ENCODE peak calls at places on chromosomes 1 and 21, in six cellular contexts. One of them, this sample, is unnamed.

GRCh38 chr1:177045156-177045555 is 119.4 kb downstream of the ASTN1 start:
- DNase-seq in pancreas: no peak
- DNase-seq in neural progenitor cell: peak; percentile 57
- DNase-seq in colonic mucosa: no peak
- DNase-seq in adrenal gland: no peak
- DNase-seq in CD8-positive, alpha-beta T cell: no peak
- DNase-seq in this sample: no peak

GRCh38 chr1:38123356-38123755 is 76.8 kb upstream of the POU3F1 start:
- DNase-seq in neural progenitor cell: no peak
- DNase-seq in colonic mucosa: no peak
- DNase-seq in pancreas: no peak
- DNase-seq in adrenal gland: no peak
- DNase-seq in CD8-positive, alpha-beta T cell: no peak
- DNase-seq in this sample: no peak

GRCh38 chr1:36093919-36094318 is 5.2 kb downstream of the ADPRS start:
- DNase-seq in pancreas: no peak
- DNase-seq in neural progenitor cell: no peak
- DNase-seq in CD8-positive, alpha-beta T cell: no peak
- DNase-seq in colonic mucosa: no peak
- DNase-seq in adrenal gland: peak; percentile 95
- DNase-seq in this sample: no peak

GRCh38 chr1:112676543-112676942 is 2.1 kb downstream of the MOV10 start:
- DNase-seq in colonic mucosa: no peak
- DNase-seq in CD8-positive, alpha-beta T cell: no peak
- DNase-seq in adrenal gland: no peak
- DNase-seq in neural progenitor cell: no peak
- DNase-seq in pancreas: no peak
- DNase-seq in this sample: no peak

GRCh38 chr1:52238474-52238873 is 96.6 kb downstream of the ZFYVE9 start:
- DNase-seq in pancreas: no peak
- DNase-seq in adrenal gland: no peak
- DNase-seq in neural progenitor cell: no peak
- DNase-seq in CD8-positive, alpha-beta T cell: no peak
- DNase-seq in colonic mucosa: no peak
- DNase-seq in this sample: no peak

GRCh38 chr1:229582011-229582694 is 23.6 kb upstream of the ABCB10 start:
- DNase-seq in adrenal gland: peak; percentile 52
- DNase-seq in neural progenitor cell: no peak
- DNase-seq in CD8-positive, alpha-beta T cell: no peak
- DNase-seq in colonic mucosa: no peak
- DNase-seq in pancreas: peak; percentile 9
- DNase-seq in this sample: peak; percentile 68

GRCh38 chr1:161932668-161933067 is 91.0 kb downstream of the OLFML2B start:
- DNase-seq in CD8-positive, alpha-beta T cell: no peak
- DNase-seq in colonic mucosa: no peak
- DNase-seq in neural progenitor cell: no peak
- DNase-seq in pancreas: no peak
- DNase-seq in adrenal gland: peak; percentile 29
- DNase-seq in this sample: peak; percentile 23

GRCh38 chr1:109546311-109547109 is 1.9 kb upstream of the GNAI3 start:
- DNase-seq in adrenal gland: peak; percentile 88
- DNase-seq in CD8-positive, alpha-beta T cell: peak; percentile 93
- DNase-seq in neural progenitor cell: peak; percentile 93
- DNase-seq in pancreas: peak; percentile 84
- DNase-seq in colonic mucosa: peak; percentile 97
- DNase-seq in this sample: no peak

GRCh38 chr1:153610334-153611023 is 2.5 kb downstream of the S100A16 start:
- DNase-seq in colonic mucosa: peak; percentile 30
- DNase-seq in pancreas: no peak
- DNase-seq in neural progenitor cell: no peak
- DNase-seq in adrenal gland: peak; percentile 48
- DNase-seq in CD8-positive, alpha-beta T cell: no peak
- DNase-seq in this sample: no peak

GRCh38 chr1:50139339-50139738 is 30.6 kb downstream of the ELAVL4 start:
- DNase-seq in neural progenitor cell: no peak
- DNase-seq in CD8-positive, alpha-beta T cell: no peak
- DNase-seq in colonic mucosa: no peak
- DNase-seq in pancreas: no peak
- DNase-seq in adrenal gland: no peak
- DNase-seq in this sample: no peak

GRCh38 chr21:28427356-28428022 is 565.2 kb downstream of the LTN1 start:
- DNase-seq in neural progenitor cell: no peak
- DNase-seq in CD8-positive, alpha-beta T cell: no peak
- DNase-seq in colonic mucosa: no peak
- DNase-seq in pancreas: no peak
- DNase-seq in adrenal gland: no peak
- DNase-seq in this sample: no peak

GRCh38 chr1:175287377-175287776 is 94.8 kb upstream of the KIAA0040 start:
- DNase-seq in colonic mucosa: no peak
- DNase-seq in adrenal gland: no peak
- DNase-seq in CD8-positive, alpha-beta T cell: no peak
- DNase-seq in neural progenitor cell: no peak
- DNase-seq in pancreas: no peak
- DNase-seq in this sample: no peak

GRCh38 chr1:209674957-209675566 is at the start of gene G0S2:
- DNase-seq in pancreas: peak; percentile 84
- DNase-seq in adrenal gland: peak; percentile 95
- DNase-seq in neural progenitor cell: peak; percentile 67
- DNase-seq in CD8-positive, alpha-beta T cell: no peak
- DNase-seq in colonic mucosa: peak; percentile 85
- DNase-seq in this sample: peak; percentile 91

GRCh38 chr1:31797216-31797615 is 18.6 kb downstream of the SPOCD1 start:
- DNase-seq in neural progenitor cell: no peak
- DNase-seq in pancreas: no peak
- DNase-seq in CD8-positive, alpha-beta T cell: no peak
- DNase-seq in adrenal gland: no peak
- DNase-seq in colonic mucosa: no peak
- DNase-seq in this sample: no peak

GRCh38 chr1:78236711-78237110 is 190.9 kb downstream of the GIPC2 start:
- DNase-seq in pancreas: no peak
- DNase-seq in adrenal gland: no peak
- DNase-seq in colonic mucosa: no peak
- DNase-seq in CD8-positive, alpha-beta T cell: no peak
- DNase-seq in neural progenitor cell: no peak
- DNase-seq in this sample: no peak

GRCh38 chr1:233107130-233107529 is 156.7 kb downstream of the NTPCR start:
- DNase-seq in colonic mucosa: no peak
- DNase-seq in adrenal gland: no peak
- DNase-seq in neural progenitor cell: no peak
- DNase-seq in pancreas: no peak
- DNase-seq in CD8-positive, alpha-beta T cell: no peak
- DNase-seq in this sample: no peak

GRCh38 chr1:78919150-78919549 is 87.4 kb downstream of the ADGRL4 start:
- DNase-seq in neural progenitor cell: peak; percentile 25
- DNase-seq in CD8-positive, alpha-beta T cell: no peak
- DNase-seq in pancreas: no peak
- DNase-seq in colonic mucosa: no peak
- DNase-seq in adrenal gland: no peak
- DNase-seq in this sample: no peak

GRCh38 chr1:184299076-184299790 is 87.6 kb upstream of the C1orf21 start:
- DNase-seq in neural progenitor cell: no peak
- DNase-seq in colonic mucosa: no peak
- DNase-seq in pancreas: no peak
- DNase-seq in adrenal gland: no peak
- DNase-seq in CD8-positive, alpha-beta T cell: no peak
- DNase-seq in this sample: no peak

GRCh38 chr1:87820667-87821066 is 492.0 kb downstream of the LMO4 start:
- DNase-seq in pancreas: no peak
- DNase-seq in CD8-positive, alpha-beta T cell: no peak
- DNase-seq in colonic mucosa: no peak
- DNase-seq in neural progenitor cell: peak; percentile 45
- DNase-seq in adrenal gland: no peak
- DNase-seq in this sample: no peak

GRCh38 chr1:192703283-192704206 is 67.6 kb downstream of the RGS13 start:
- DNase-seq in neural progenitor cell: no peak
- DNase-seq in pancreas: no peak
- DNase-seq in colonic mucosa: no peak
- DNase-seq in CD8-positive, alpha-beta T cell: no peak
- DNase-seq in adrenal gland: no peak
- DNase-seq in this sample: no peak

DNA sequence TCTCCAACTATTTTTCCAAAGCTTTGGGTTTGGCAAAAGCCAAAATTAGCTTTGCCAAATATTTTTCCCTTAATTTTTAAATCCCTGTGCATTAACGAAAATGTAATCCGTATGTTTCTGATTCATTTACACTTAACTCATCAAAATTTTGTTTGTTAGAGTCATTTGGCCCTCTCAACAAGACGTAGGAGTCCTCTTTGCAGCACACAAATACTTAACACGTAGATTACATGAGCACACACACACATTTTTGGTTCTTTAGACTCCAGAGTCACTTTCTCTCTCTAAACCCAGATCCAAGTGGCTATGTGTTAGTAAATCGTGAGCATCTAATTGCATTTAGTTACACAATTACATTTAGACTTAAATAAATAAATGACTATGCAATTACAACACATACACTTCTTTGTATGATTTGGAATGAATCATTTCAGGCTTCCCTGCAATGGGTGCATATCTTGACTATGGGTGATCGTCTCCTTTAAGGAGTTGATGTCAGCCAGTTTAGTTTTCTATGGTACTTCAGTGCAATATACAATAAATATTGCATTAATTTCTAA is 109.0 kb upstream of the GREM2 start:
- DNase-seq in colonic mucosa: no peak
- DNase-seq in neural progenitor cell: no peak
- DNase-seq in adrenal gland: no peak
- DNase-seq in pancreas: no peak
- DNase-seq in CD8-positive, alpha-beta T cell: no peak
- DNase-seq in this sample: no peak
- H3K27ac ChIP-seq in colonic mucosa: no peak overlapping the region
- H3K27ac ChIP-seq in neural progenitor cell: no peak overlapping the region
- H3K27ac ChIP-seq in adrenal gland: no peak overlapping the region
- H3K27ac ChIP-seq in pancreas: no peak overlapping the region
- H3K27ac ChIP-seq in CD8-positive, alpha-beta T cell: no peak overlapping the region
- H3K27ac ChIP-seq in this sample: no peak overlapping the region

GRCh38 chr1:10662824-10663667 is 133.4 kb downstream of the CASZ1 start:
- DNase-seq in adrenal gland: no peak
- DNase-seq in neural progenitor cell: no peak
- DNase-seq in CD8-positive, alpha-beta T cell: no peak
- DNase-seq in colonic mucosa: no peak
- DNase-seq in pancreas: no peak
- DNase-seq in this sample: no peak
- H3K27ac ChIP-seq in adrenal gland: no peak overlapping the region
- H3K27ac ChIP-seq in neural progenitor cell: no peak overlapping the region
- H3K27ac ChIP-seq in CD8-positive, alpha-beta T cell: no peak overlapping the region
- H3K27ac ChIP-seq in colonic mucosa: no peak overlapping the region
- H3K27ac ChIP-seq in pancreas: no peak overlapping the region
- H3K27ac ChIP-seq in this sample: peak overlapping the region; percentile 88

DNA sequence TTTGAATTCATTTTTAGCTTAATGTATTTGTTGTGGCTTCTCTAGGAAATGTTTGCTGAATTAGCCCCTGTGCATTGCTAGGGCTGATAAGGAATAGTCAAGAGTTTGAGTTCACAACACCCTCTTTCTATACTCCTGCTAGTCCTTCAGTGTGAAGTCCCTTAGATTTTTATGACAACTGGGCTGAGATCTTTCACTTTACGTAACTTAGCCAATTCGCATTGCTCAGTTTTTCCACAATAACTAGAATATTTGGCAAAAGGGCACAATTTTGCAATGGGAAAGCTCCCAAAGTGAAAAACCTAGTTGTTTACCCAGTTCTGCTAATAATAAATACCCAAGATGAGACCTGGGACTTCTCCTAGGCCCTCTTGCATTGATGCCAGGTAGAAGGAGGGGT is 6.9 kb upstream of the KCNJ15 start:
- DNase-seq in pancreas: no peak
- DNase-seq in neural progenitor cell: no peak
- DNase-seq in CD8-positive, alpha-beta T cell: no peak
- DNase-seq in adrenal gland: no peak
- DNase-seq in colonic mucosa: no peak
- DNase-seq in this sample: no peak
- H3K27ac ChIP-seq in pancreas: no peak overlapping the region
- H3K27ac ChIP-seq in neural progenitor cell: no peak overlapping the region
- H3K27ac ChIP-seq in CD8-positive, alpha-beta T cell: no peak overlapping the region
- H3K27ac ChIP-seq in adrenal gland: no peak overlapping the region
- H3K27ac ChIP-seq in colonic mucosa: no peak overlapping the region
- H3K27ac ChIP-seq in this sample: no peak overlapping the region

GRCh38 chr1:24767351-24767750 is 22.1 kb downstream of the CLIC4 start:
- DNase-seq in colonic mucosa: no peak
- DNase-seq in adrenal gland: no peak
- DNase-seq in CD8-positive, alpha-beta T cell: no peak
- DNase-seq in neural progenitor cell: no peak
- DNase-seq in pancreas: no peak
- DNase-seq in this sample: no peak

GRCh38 chr1:24769656-24770651 is 24.7 kb downstream of the CLIC4 start:
- DNase-seq in adrenal gland: no peak
- DNase-seq in CD8-positive, alpha-beta T cell: no peak
- DNase-seq in neural progenitor cell: no peak
- DNase-seq in pancreas: no peak
- DNase-seq in colonic mucosa: no peak
- DNase-seq in this sample: peak; percentile 46

GRCh38 chr1:24770891-24771290 is 25.6 kb downstream of the CLIC4 start:
- DNase-seq in adrenal gland: no peak
- DNase-seq in colonic mucosa: no peak
- DNase-seq in pancreas: no peak
- DNase-seq in neural progenitor cell: no peak
- DNase-seq in CD8-positive, alpha-beta T cell: no peak
- DNase-seq in this sample: no peak

GRCh38 chr1:24771574-24771973 is 26.3 kb downstream of the CLIC4 start:
- DNase-seq in pancreas: no peak
- DNase-seq in neural progenitor cell: no peak
- DNase-seq in CD8-positive, alpha-beta T cell: no peak
- DNase-seq in colonic mucosa: no peak
- DNase-seq in adrenal gland: no peak
- DNase-seq in this sample: no peak

DNA sequence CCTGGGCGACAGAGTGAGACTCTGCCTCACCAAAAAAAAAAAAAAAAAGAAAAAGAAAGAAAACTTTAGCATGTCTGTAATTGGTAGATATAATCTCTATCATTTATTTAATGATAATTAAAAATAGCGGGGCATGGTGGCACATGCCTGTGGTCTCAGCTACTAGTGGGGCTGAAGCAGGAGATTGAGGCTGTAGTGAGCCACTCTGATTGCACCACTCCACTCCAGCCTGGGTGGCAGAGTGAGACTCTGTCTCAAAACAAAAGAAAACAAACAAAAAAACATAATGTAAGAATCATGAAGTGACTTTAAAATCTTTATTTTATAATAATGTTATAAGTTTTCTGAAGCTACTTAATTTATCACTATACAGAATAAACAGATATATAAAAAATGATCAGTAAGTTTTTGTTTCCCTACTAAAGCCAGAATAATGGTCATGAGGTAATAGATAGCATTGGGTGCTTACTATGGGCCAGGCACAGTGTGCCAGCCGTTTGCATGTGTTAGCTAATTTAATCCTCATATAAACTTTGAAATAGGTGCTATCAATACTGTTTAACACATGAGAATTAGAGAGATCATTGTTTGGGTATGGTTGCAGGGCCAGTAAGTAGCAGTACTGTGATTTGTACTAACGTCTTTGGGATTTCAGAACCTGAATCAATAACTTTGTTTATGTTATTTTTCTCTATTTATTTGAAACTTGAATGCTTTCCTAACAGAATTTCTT is 23.8 kb downstream of the CLIC4 start:
- DNase-seq in adrenal gland: no peak
- DNase-seq in neural progenitor cell: no peak
- DNase-seq in CD8-positive, alpha-beta T cell: no peak
- DNase-seq in colonic mucosa: no peak
- DNase-seq in pancreas: no peak
- DNase-seq in this sample: no peak
- H3K27ac ChIP-seq in adrenal gland: peak overlapping the region; percentile 43
- H3K27ac ChIP-seq in neural progenitor cell: peak overlapping the region; percentile 9
- H3K27ac ChIP-seq in CD8-positive, alpha-beta T cell: no peak overlapping the region
- H3K27ac ChIP-seq in colonic mucosa: peak overlapping the region; percentile 28
- H3K27ac ChIP-seq in pancreas: no peak overlapping the region
- H3K27ac ChIP-seq in this sample: no peak overlapping the region

GRCh38 chr21:46435786-46436227 is 22.9 kb upstream of the DIP2A start:
- DNase-seq in neural progenitor cell: no peak
- DNase-seq in colonic mucosa: no peak
- DNase-seq in pancreas: no peak
- DNase-seq in adrenal gland: no peak
- DNase-seq in CD8-positive, alpha-beta T cell: no peak
- DNase-seq in this sample: peak; percentile 70
- H3K27ac ChIP-seq in neural progenitor cell: no peak overlapping the region
- H3K27ac ChIP-seq in colonic mucosa: no peak overlapping the region
- H3K27ac ChIP-seq in pancreas: no peak overlapping the region
- H3K27ac ChIP-seq in adrenal gland: no peak overlapping the region
- H3K27ac ChIP-seq in CD8-positive, alpha-beta T cell: no peak overlapping the region
- H3K27ac ChIP-seq in this sample: no peak overlapping the region